ENCODE peak calls at places on chromosome 18, in six cellular contexts. Q, B, Y, M, N and S are unnamed samples.

GRCh38 chr18:45920367-45920766 is 46.8 kb downstream of the EPG5 start:
- DNase-seq in Q (peak), B (peak), Y (no peak), M (no peak), N (peak), S (no peak)

GRCh38 chr18:57793630-57793986 is 9.5 kb downstream of the ATP8B1 start:
- DNase-seq in Q (no peak), B (no peak), Y (no peak), M (no peak), N (no peak), S (no peak)

GRCh38 chr18:10419420-10420103 is 34.9 kb upstream of the APCDD1 start:
- DNase-seq in Q (peak), B (no peak), Y (no peak), M (no peak), N (no peak), S (no peak)

GRCh38 chr18:14086459-14087231 is 45.6 kb downstream of the ZNF519 start:
- DNase-seq in Q (peak), B (no peak), Y (no peak), M (peak), N (no peak), S (peak)

GRCh38 chr18:10094154-10094553 is 180.3 kb downstream of the VAPA start:
- DNase-seq in Q (peak), B (no peak), Y (no peak), M (no peak), N (no peak), S (no peak)

GRCh38 chr18:48728204-48728833 is 189.5 kb downstream of the CTIF start:
- DNase-seq in Q (peak), B (peak), Y (peak), M (no peak), N (no peak), S (no peak)

GRCh38 chr18:32669549-32670165 is 103.2 kb downstream of the KLHL14 start:
- DNase-seq in Q (no peak), B (no peak), Y (no peak), M (no peak), N (no peak), S (no peak)

GRCh38 chr18:4405965-4406364 is 49.1 kb downstream of the DLGAP1 start:
- DNase-seq in Q (no peak), B (no peak), Y (no peak), M (no peak), N (no peak), S (no peak)

GRCh38 chr18:34867520-34867919 is 157.4 kb downstream of the DTNA start:
- DNase-seq in Q (no peak), B (no peak), Y (no peak), M (no peak), N (no peak), S (peak)

GRCh38 chr18:67265464-67266245 is 250.9 kb downstream of the DSEL start:
- DNase-seq in Q (peak), B (no peak), Y (no peak), M (no peak), N (no peak), S (no peak)

GRCh38 chr18:56748698-56749268 is 97.6 kb downstream of the WDR7 start:
- DNase-seq in Q (peak), B (no peak), Y (peak), M (peak), N (no peak), S (peak)

GRCh38 chr18:51430538-51430937 is 233.1 kb upstream of the MEX3C start:
- DNase-seq in Q (no peak), B (no peak), Y (no peak), M (no peak), N (no peak), S (no peak)

GRCh38 chr18:56168049-56168781 is 470.2 kb downstream of the TXNL1 start:
- DNase-seq in Q (peak), B (peak), Y (peak), M (no peak), N (no peak), S (no peak)

GRCh38 chr18:36693931-36694661 is 134.7 kb downstream of the TPGS2 start:
- DNase-seq in Q (no peak), B (no peak), Y (peak), M (no peak), N (no peak), S (no peak)

GRCh38 chr18:22637787-22638186 is 220.1 kb upstream of the CTAGE1 start:
- DNase-seq in Q (peak), B (no peak), Y (peak), M (peak), N (no peak), S (peak)

GRCh38 chr18:26546170-26546874 is 2.0 kb downstream of the KCTD1 start:
- DNase-seq in Q (peak), B (no peak), Y (no peak), M (no peak), N (no peak), S (no peak)

GRCh38 chr18:26544459-26544858 is 3.9 kb downstream of the KCTD1 start:
- DNase-seq in Q (no peak), B (no peak), Y (no peak), M (no peak), N (no peak), S (no peak)

GRCh38 chr18:26545335-26545734 is 3.0 kb downstream of the KCTD1 start:
- DNase-seq in Q (no peak), B (no peak), Y (no peak), M (no peak), N (no peak), S (no peak)

GRCh38 chr18:26545737-26546136 is 2.6 kb downstream of the KCTD1 start:
- DNase-seq in Q (no peak), B (no peak), Y (no peak), M (no peak), N (no peak), S (no peak)

GRCh38 chr18:26543368-26543767 is 5.0 kb downstream of the KCTD1 start:
- DNase-seq in Q (no peak), B (no peak), Y (no peak), M (no peak), N (no peak), S (no peak)
- H3K4me3 ChIP-seq in Q (no peak), B (no peak), Y (no peak), M (peak), N (no peak), S (no peak)

GRCh38 chr18:75205760-75206109 is 3.2 kb downstream of the PTGR3 start:
- DNase-seq in Q (no peak), B (no peak), Y (no peak), M (no peak), N (no peak), S (no peak)

GRCh38 chr18:75203456-75204261 is 5.3 kb downstream of the PTGR3 start:
- DNase-seq in Q (peak), B (peak), Y (no peak), M (no peak), N (no peak), S (peak)

GRCh38 chr18:75204978-75205759 is 3.8 kb downstream of the PTGR3 start:
- DNase-seq in Q (no peak), B (no peak), Y (no peak), M (no peak), N (no peak), S (no peak)

GRCh38 chr18:75202976-75203375 is 6.0 kb downstream of the PTGR3 start:
- DNase-seq in Q (no peak), B (no peak), Y (no peak), M (no peak), N (no peak), S (no peak)

DNA sequence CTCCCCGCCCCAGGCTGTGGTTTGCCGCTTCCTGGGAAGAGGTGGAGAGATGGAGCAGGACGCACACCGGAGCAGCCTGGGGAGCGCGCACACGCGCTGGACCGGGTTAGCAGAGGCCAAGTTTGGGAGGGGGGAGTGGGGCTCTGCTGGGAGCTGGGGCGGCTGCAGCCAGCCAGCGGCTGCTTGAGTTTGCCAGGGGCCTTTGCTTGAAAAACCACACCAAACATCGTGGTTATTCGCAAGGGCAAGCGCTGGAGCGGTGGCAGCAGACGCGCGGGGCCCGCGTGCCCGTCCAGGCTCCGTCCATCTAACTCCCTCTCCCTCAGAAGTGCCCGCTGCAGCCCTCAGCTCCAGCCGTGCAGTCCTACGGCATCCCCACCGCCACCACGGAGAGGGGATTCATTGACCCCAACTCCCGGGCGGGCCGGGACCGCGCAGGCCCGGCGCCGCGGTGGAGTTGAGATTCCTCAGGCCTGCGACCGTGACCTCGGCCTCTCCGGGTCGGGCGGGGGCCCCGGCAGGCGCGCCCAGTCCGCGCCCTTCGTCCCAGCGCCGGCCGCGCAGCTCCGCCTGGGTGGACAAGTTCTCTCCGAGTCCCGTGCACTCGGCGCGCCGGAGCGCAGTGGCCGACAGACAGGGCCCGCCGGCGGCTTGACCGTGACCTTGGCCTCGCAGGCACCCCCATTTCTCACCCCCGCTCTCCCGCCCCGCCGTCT is 4.5 kb downstream of the PTGR3 start:
- DNase-seq in Q (peak), B (peak), Y (no peak), M (no peak), N (no peak), S (peak)
- H3K27ac ChIP-seq in Q (no peak), B (peak), Y (no peak), M (no peak), N (peak), S (no peak)

DNA sequence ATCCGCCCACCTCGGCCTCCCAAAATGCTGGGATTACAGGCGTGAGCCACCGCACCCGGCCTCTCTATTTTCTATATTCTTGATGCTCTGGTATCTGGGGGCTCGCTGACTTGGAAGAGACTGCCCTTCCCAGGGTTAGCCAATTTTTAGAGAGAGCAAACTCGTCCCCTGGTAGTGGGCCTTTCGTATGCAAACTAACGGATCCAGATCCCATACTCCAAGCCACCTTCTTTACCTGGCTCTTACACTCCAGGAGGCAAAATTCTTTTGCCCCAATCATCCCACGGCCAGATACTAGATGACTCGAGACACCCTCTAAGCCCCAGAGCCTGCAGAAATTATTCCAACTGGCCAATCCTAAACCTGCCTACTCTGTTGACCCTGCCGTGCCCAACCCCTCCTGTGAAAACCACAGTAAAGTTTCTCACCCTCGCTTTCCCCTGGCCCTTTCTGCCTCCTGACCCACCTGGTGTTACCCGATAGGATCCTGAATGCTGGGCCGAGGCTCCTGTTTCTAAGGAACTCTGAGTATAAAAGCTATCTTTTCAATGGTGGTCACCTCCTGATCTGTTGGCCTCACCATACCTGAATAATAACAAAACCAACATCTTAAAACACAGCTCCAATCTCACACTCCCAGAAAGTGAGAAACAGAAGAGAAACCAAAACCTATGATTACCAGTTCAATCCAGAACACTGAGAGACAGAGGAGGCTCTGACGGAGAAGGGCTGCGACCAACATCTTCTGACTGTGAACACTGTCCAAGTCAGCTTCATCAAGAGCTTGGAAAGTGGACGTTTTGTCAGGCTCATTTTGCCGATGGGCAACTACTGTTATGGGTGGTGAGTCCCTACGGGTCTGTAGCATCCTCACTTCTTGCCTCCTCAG is 57.6 kb upstream of the ZNF532 start:
- DNase-seq in Q (no peak), B (no peak), Y (no peak), M (no peak), N (no peak), S (no peak)
- H3K4me3 ChIP-seq in Q (no peak), B (no peak), Y (no peak), M (no peak), N (no peak), S (no peak)

DNA sequence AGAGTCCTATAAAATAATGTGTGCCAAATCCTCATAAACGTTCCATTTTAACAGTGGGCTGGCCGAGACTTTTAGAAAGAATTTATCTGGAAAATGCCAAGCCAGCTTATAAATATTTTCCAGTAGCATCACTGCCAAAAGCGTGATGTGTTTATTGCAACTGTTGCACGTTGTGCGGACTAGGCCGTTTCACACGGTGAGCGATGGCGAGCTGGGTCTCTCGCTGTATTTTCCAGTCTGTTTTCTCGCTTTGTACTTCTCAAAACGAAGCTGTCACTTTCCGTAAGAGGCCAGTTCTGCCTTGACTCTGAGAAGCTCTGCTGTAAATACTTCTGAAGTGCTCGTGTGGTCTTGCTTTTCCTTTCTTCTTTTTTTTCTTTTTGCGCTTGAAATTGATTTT is 65.0 kb upstream of the ZNF236 start:
- DNase-seq in Q (no peak), B (no peak), Y (no peak), M (no peak), N (no peak), S (no peak)
- H3K27ac ChIP-seq in Q (no peak), B (no peak), Y (no peak), M (no peak), N (peak), S (no peak)

DNA sequence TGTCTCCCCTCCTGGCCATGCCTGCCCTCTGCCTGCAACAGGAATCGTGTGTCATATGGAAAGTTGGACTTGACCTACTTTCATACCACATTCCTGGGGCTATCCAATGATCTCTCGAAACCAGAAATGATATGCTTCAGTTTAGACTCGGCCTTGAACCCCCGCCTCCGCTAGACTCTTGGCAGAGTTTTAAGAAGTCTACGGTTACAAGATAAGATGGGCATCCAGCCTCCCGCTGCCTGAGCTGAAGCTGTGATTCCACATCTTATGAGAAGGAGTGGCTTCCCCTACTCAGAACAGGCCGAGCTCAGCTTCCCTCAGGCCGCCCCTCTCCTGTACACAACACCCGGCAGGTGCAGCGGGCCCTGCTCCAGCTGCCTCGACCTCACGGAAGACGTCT is 73.9 kb downstream of the MTCL1 start:
- DNase-seq in Q (no peak), B (peak), Y (no peak), M (no peak), N (no peak), S (peak)
- H3K4me3 ChIP-seq in Q (no peak), B (no peak), Y (no peak), M (no peak), N (no peak), S (no peak)

GRCh38 chr18:77993188-77993981 is 743.7 kb downstream of the GALR1 start:
- DNase-seq in Q (no peak), B (no peak), Y (no peak), M (no peak), N (no peak), S (no peak)
- H3K27ac ChIP-seq in Q (no peak), B (no peak), Y (no peak), M (no peak), N (no peak), S (no peak)

DNA sequence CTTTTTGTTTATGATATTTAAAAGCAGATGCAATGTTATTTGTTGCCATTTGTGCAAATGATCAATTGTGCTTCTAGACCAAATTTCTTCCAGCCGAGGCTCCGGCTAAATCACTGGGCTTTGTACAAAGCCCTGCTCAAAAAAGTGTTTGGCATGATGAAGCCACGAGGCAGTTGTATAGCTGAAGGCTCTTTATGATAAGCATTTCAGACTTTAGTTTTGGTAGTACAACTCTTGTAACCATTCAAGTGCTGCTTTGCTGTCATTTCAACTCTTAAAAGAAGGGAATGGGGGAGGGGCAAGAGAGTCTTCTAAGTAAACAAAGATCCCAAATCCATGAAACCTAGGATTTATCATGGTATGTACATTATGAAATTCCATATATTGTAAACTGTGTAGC is 3.3 kb upstream of the ZNF532 start:
- DNase-seq in Q (no peak), B (no peak), Y (no peak), M (no peak), N (no peak), S (no peak)
- H3K4me3 ChIP-seq in Q (no peak), B (no peak), Y (no peak), M (no peak), N (no peak), S (no peak)

GRCh38 chr18:75227535-75227934 is 16.9 kb downstream of the TSHZ1 start:
- DNase-seq in Q (no peak), B (no peak), Y (no peak), M (no peak), N (no peak), S (peak)

GRCh38 chr18:75228967-75229366 is 18.4 kb downstream of the TSHZ1 start:
- DNase-seq in Q (no peak), B (no peak), Y (no peak), M (no peak), N (no peak), S (no peak)

GRCh38 chr18:75226301-75226955 is 15.8 kb downstream of the TSHZ1 start:
- DNase-seq in Q (no peak), B (no peak), Y (no peak), M (no peak), N (no peak), S (peak)

GRCh38 chr18:75229437-75229836 is 18.8 kb downstream of the TSHZ1 start:
- DNase-seq in Q (no peak), B (no peak), Y (no peak), M (no peak), N (no peak), S (no peak)

GRCh38 chr18:75226956-75227316 is 16.3 kb downstream of the TSHZ1 start:
- DNase-seq in Q (no peak), B (no peak), Y (no peak), M (no peak), N (no peak), S (no peak)
- H3K27ac ChIP-seq in Q (no peak), B (peak), Y (no peak), M (no peak), N (peak), S (peak)